ENCODE peak calls at places on chromosomes 12 and 14, in nine cellular contexts. P, D, E, A, U, Y, O, N and S are unnamed samples.

GRCh38 chr12:14395059-14395778 is 29.7 kb downstream of the ATF7IP start:
- DNase-seq in P (no peak), D (no peak), E (no peak), A (no peak), U (no peak), Y (no peak), O (no peak), N (no peak), S (no peak)

GRCh38 chr14:24965934-24966593 is 83.9 kb downstream of the STXBP6 start:
- DNase-seq in P (peak), D (no peak), E (peak), A (no peak), U (no peak), Y (no peak), O (peak), N (peak), S (peak)

GRCh38 chr12:6604254-6605029 is 2.7 kb downstream of the CHD4 start:
- DNase-seq in P (peak), D (no peak), E (no peak), A (no peak), U (no peak), Y (peak), O (peak), N (no peak), S (no peak)

GRCh38 chr12:106000376-106001104 is 138.2 kb downstream of the NUAK1 start:
- DNase-seq in P (no peak), D (no peak), E (no peak), A (no peak), U (no peak), Y (no peak), O (no peak), N (no peak), S (no peak)

GRCh38 chr14:59044707-59045106 is 143.8 kb upstream of the DAAM1 start:
- DNase-seq in P (no peak), D (no peak), E (no peak), A (no peak), U (no peak), Y (peak), O (peak), N (no peak), S (no peak)

GRCh38 chr14:79728331-79728730 is 483.0 kb downstream of the DIO2 start:
- DNase-seq in P (no peak), D (no peak), E (no peak), A (no peak), U (no peak), Y (no peak), O (no peak), N (no peak), S (no peak)

GRCh38 chr14:74552623-74553022 is 59.1 kb downstream of the ISCA2 start:
- DNase-seq in P (peak), D (no peak), E (no peak), A (peak), U (peak), Y (peak), O (peak), N (peak), S (no peak)

GRCh38 chr12:115598827-115599226 is 678.7 kb downstream of the MED13L start:
- DNase-seq in P (peak), D (no peak), E (peak), A (peak), U (no peak), Y (peak), O (no peak), N (no peak), S (no peak)

GRCh38 chr12:127373572-127373971 is 893.4 kb upstream of the TMEM132C start:
- DNase-seq in P (no peak), D (no peak), E (no peak), A (no peak), U (no peak), Y (no peak), O (no peak), N (no peak), S (no peak)

GRCh38 chr14:80988742-80989429 is 33.5 kb downstream of the TSHR start:
- DNase-seq in P (no peak), D (no peak), E (no peak), A (no peak), U (no peak), Y (no peak), O (no peak), N (no peak), S (no peak)

GRCh38 chr14:44316647-44317432 is 190.2 kb downstream of the FSCB start:
- DNase-seq in P (peak), D (peak), E (no peak), A (no peak), U (no peak), Y (no peak), O (peak), N (no peak), S (peak)

GRCh38 chr12:100576311-100577036 is 3.0 kb downstream of the GAS2L3 start:
- DNase-seq in P (no peak), D (peak), E (no peak), A (no peak), U (no peak), Y (no peak), O (no peak), N (no peak), S (peak)

GRCh38 chr14:64191756-64192155 is 102.4 kb downstream of the ESR2 start:
- DNase-seq in P (no peak), D (no peak), E (no peak), A (no peak), U (no peak), Y (no peak), O (no peak), N (no peak), S (peak)

GRCh38 chr14:23361320-23361719 is 3.7 kb downstream of the EFS start:
- DNase-seq in P (no peak), D (no peak), E (no peak), A (no peak), U (no peak), Y (no peak), O (no peak), N (no peak), S (no peak)
- TF ChIP-seq POLR2A in P (no peak), D (no peak), E (no peak), A (no peak), U (no peak), Y (no peak), O (no peak), N (no peak), S (no peak)

GRCh38 chr12:54560374-54560858 is 11.0 kb downstream of the PDE1B start:
- DNase-seq in P (peak), D (peak), E (peak), A (peak), U (peak), Y (peak), O (peak), N (peak), S (peak)
- TF ChIP-seq POLR2A in P (peak), D (peak), E (no peak), A (peak), U (no peak), Y (peak), O (no peak), N (peak), S (peak)

GRCh38 chr14:36293824-36294223 is 26.6 kb downstream of the MBIP start:
- DNase-seq in P (no peak), D (no peak), E (no peak), A (no peak), U (no peak), Y (no peak), O (no peak), N (no peak), S (no peak)
- TF ChIP-seq POLR2A in P (no peak), D (no peak), E (no peak), A (no peak), U (no peak), Y (no peak), O (no peak), N (no peak), S (no peak)

GRCh38 chr12:57087689-57088441 is 1.0 kb upstream of the NAB2 start:
- DNase-seq in P (peak), D (peak), E (peak), A (peak), U (peak), Y (peak), O (peak), N (peak), S (peak)
- TF ChIP-seq POLR2A in P (peak), D (peak), E (peak), A (no peak), U (no peak), Y (no peak), O (peak), N (no peak), S (peak)

GRCh38 chr12:29781705-29782266 is 2.0 kb downstream of the TMTC1 start:
- DNase-seq in P (no peak), D (no peak), E (no peak), A (no peak), U (no peak), Y (no peak), O (no peak), N (no peak), S (no peak)

GRCh38 chr12:29782285-29782820 is 1.4 kb downstream of the TMTC1 start:
- DNase-seq in P (no peak), D (no peak), E (peak), A (no peak), U (no peak), Y (no peak), O (peak), N (no peak), S (no peak)

GRCh38 chr12:29782821-29783772 is 645 bp downstream of the TMTC1 start:
- DNase-seq in P (no peak), D (no peak), E (peak), A (peak), U (peak), Y (peak), O (peak), N (peak), S (no peak)

GRCh38 chr12:29781176-29781575 is 2.6 kb downstream of the TMTC1 start:
- DNase-seq in P (no peak), D (no peak), E (no peak), A (no peak), U (no peak), Y (no peak), O (no peak), N (no peak), S (no peak)

DNA sequence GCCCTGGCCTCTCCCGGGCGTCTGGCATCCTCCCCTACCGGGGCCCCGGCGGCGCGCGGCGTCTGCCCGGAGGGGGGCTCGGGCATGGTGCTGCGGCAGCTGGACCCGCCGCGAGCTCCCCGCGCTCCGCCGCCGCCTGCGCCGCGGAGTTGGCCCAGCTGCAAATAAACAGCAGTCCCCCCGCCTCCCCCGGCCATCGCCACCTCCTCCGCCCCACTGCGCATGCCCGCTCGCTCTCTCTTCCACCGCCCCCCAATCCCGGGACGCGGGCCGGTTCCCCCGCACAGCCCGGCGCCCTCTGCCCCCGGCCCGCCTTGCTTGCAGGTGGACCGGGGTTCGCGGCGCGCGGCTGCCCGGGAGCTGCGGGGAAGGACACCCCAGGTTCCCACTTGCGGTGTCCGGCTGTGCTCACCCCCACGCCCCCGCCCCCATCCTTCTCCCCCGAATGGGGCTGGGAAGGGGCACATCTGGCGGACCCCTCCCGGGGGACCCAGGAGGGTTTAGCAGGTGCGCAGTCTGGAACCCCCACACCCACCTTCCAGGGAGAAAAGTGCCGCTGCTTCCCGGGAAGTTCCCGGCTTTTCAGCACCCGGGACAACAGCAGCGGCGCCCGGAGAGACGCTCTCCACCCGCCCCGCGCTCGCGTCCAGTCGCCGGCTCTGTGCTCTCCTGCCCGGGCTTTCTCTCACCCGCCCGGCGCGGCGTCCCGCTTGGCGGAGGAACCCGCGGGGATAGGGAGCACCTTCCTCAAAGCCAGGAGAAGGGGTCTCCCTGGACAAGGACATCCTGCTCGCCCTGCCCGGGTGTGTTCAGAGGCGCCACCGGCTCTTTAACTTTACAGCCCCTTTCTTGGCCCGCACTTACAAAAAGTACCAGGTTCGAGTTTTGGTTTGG is at the start of gene TMTC1:
- DNase-seq in P (peak), D (no peak), E (peak), A (peak), U (peak), Y (peak), O (peak), N (peak), S (no peak)
- TF ChIP-seq POLR2A in P (no peak), D (no peak), E (peak), A (peak), U (no peak), Y (no peak), O (peak), N (no peak), S (no peak)

GRCh38 chr14:95557832-95558231 is 23.0 kb downstream of the GLRX5 start:
- DNase-seq in P (no peak), D (no peak), E (no peak), A (no peak), U (no peak), Y (no peak), O (no peak), N (no peak), S (no peak)

GRCh38 chr14:95559203-95559602 is 24.4 kb downstream of the GLRX5 start:
- DNase-seq in P (no peak), D (no peak), E (no peak), A (no peak), U (no peak), Y (no peak), O (no peak), N (peak), S (no peak)

GRCh38 chr14:95564060-95564459 is 29.2 kb downstream of the GLRX5 start:
- DNase-seq in P (no peak), D (no peak), E (no peak), A (no peak), U (no peak), Y (no peak), O (peak), N (no peak), S (no peak)

GRCh38 chr14:95562892-95563685 is 28.2 kb downstream of the GLRX5 start:
- DNase-seq in P (no peak), D (no peak), E (no peak), A (no peak), U (no peak), Y (no peak), O (peak), N (no peak), S (no peak)

GRCh38 chr14:95561001-95561412 is 26.2 kb downstream of the GLRX5 start:
- DNase-seq in P (peak), D (peak), E (peak), A (peak), U (peak), Y (peak), O (peak), N (peak), S (peak)
- TF ChIP-seq POLR2A in P (no peak), D (no peak), E (no peak), A (no peak), U (no peak), Y (no peak), O (no peak), N (no peak), S (no peak)

DNA sequence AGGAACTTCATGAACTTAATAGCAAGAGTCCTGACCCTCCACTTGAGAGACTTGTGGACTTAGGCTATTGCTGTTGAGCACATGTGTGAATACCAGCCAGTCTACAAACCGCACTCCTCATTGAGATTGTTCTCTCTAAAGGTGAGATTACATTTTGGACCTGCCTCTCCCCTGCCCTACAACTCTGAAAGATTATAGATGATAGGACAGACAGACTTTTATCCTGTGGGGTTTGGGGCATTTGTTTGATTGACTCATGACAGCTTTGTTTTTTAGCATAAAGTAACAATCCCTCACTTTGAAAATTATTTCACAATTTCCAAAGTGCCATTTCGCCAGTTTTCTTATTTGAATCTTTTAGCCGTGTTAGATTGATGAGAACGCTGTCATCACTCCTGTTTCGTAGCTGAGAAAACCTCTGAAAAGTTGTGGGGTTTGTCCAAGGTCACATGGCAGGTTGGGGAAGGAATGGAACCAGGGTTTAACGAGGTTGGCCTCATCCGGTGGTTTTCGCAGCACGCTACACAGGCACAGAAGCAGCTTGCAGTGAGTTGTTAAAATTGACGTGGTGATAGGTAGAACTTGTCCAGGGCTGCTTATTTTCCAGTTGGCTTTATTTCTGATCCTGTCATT is 836 bp downstream of the EVL start:
- DNase-seq in P (peak), D (no peak), E (no peak), A (peak), U (peak), Y (no peak), O (peak), N (no peak), S (peak)
- TF ChIP-seq POLR2A in P (peak), D (no peak), E (no peak), A (no peak), U (no peak), Y (no peak), O (no peak), N (no peak), S (no peak)

GRCh38 chr12:80032967-80033366 is 66.4 kb upstream of the OTOGL start:
- DNase-seq in P (no peak), D (no peak), E (no peak), A (no peak), U (no peak), Y (no peak), O (no peak), N (no peak), S (no peak)
- TF ChIP-seq POLR2A in P (no peak), D (no peak), E (no peak), A (no peak), U (no peak), Y (no peak), O (no peak), N (no peak), S (no peak)

GRCh38 chr12:31591308-31591901 is 469 bp upstream of the DENND5B start:
- DNase-seq in P (peak), D (no peak), E (peak), A (peak), U (no peak), Y (peak), O (peak), N (peak), S (peak)

GRCh38 chr12:31589582-31589895 is 1.4 kb downstream of the DENND5B start:
- DNase-seq in P (no peak), D (no peak), E (no peak), A (peak), U (peak), Y (no peak), O (no peak), N (no peak), S (no peak)

GRCh38 chr12:31589896-31590729 is 823 bp downstream of the DENND5B start:
- DNase-seq in P (peak), D (peak), E (peak), A (peak), U (peak), Y (peak), O (peak), N (peak), S (peak)

GRCh38 chr12:31588976-31589375 is 2.0 kb downstream of the DENND5B start:
- DNase-seq in P (no peak), D (no peak), E (no peak), A (no peak), U (no peak), Y (no peak), O (peak), N (no peak), S (no peak)

GRCh38 chr12:31590730-31591307 is at the start of gene DENND5B:
- DNase-seq in P (peak), D (no peak), E (peak), A (peak), U (peak), Y (peak), O (peak), N (peak), S (peak)
- TF ChIP-seq POLR2A in P (no peak), D (no peak), E (no peak), A (no peak), U (no peak), Y (no peak), O (peak), N (no peak), S (no peak)